ENCODE peak calls at places on chromosomes 7 and 10, in five cellular contexts. H is mammary epithelial cell, B is A549, U is OCI-LY7, J is IMR-90. A is an unnamed sample.

GRCh38 chr10:92595505-92595904 is 2.6 kb downstream of the KIF11 start:
- DNase-seq in B (no peak), U (no peak), J (no peak), H (no peak), A (no peak)

GRCh38 chr7:158248816-158249215 is 338.8 kb downstream of the PTPRN2 start:
- DNase-seq in U (no peak), H (no peak), B (no peak), J (no peak), A (no peak)

GRCh38 chr7:135512135-135512887 is 2.4 kb upstream of the CNOT4 start:
- DNase-seq in H (peak; percentile 53), U (peak; percentile 85), J (peak; percentile 52), B (peak; percentile 69), A (peak; percentile 49)

GRCh38 chr10:131805696-131806095 is 95.1 kb upstream of the PPP2R2D start:
- DNase-seq in J (no peak), H (no peak), U (no peak), B (no peak), A (no peak)

GRCh38 chr7:44084695-44085094 is 2.4 kb upstream of the POLM start:
- DNase-seq in U (no peak), H (no peak), J (peak; percentile 39), B (no peak), A (peak; percentile 52)

GRCh38 chr7:34530211-34530610 is 127.8 kb upstream of the NPSR1 start:
- DNase-seq in H (peak; percentile 1), U (no peak), B (no peak), J (no peak), A (no peak)

GRCh38 chr7:130732980-130733865 is 784 bp downstream of the KLF14 start:
- DNase-seq in B (peak; percentile 14), H (no peak), J (peak; percentile 1), U (no peak), A (peak; percentile 5)

GRCh38 chr10:129332476-129332875 is 134.6 kb upstream of the MGMT start:
- DNase-seq in B (no peak), H (no peak), J (peak; percentile 1), U (peak; percentile 35), A (no peak)

GRCh38 chr10:33676606-33677005 is 342.1 kb upstream of the NRP1 start:
- DNase-seq in J (no peak), B (no peak), H (no peak), U (no peak), A (no peak)

GRCh38 chr10:33675235-33675634 is 340.8 kb upstream of the NRP1 start:
- DNase-seq in U (no peak), J (no peak), H (no peak), B (no peak), A (no peak)

GRCh38 chr10:33681580-33681979 is 347.1 kb upstream of the NRP1 start:
- DNase-seq in J (no peak), B (no peak), H (no peak), U (no peak), A (no peak)

DNA sequence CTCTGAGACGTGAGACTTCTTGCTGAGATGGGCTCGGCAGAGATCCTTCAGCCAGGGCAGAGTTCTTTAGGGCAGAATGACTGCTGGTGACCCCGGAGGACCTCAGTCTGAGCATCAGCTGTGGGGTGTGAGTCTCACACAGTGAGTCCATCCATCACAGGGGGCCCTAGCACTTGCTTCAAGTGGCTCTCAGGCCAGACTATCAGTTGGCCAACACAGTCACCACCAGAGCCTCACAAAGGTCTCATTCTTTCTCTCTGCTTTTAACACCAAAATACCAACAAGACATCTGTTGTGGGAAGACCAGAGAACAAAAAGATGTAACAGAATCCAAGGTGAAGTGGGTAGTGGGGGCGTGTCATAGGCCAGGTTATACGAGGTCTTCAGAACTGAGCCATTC is 345.6 kb upstream of the NRP1 start:
- DNase-seq in U (no peak), J (no peak), B (no peak), H (no peak), A (no peak)
- H3K27ac ChIP-seq in U (no peak overlapping the region), J (no peak overlapping the region), B (no peak overlapping the region), H (no peak overlapping the region), A (no peak overlapping the region)

GRCh38 chr7:142009142-142009541 is 13.5 kb downstream of the MGAM start:
- DNase-seq in B (no peak), H (no peak), U (no peak), J (no peak), A (no peak)

GRCh38 chr7:142010952-142011548 is 15.4 kb downstream of the MGAM start:
- DNase-seq in B (no peak), U (no peak), H (no peak), J (no peak), A (no peak)

GRCh38 chr7:142018154-142018553 is 22.5 kb downstream of the MGAM start:
- DNase-seq in H (no peak), U (no peak), B (no peak), J (no peak), A (no peak)

GRCh38 chr7:142017451-142017850 is 21.8 kb downstream of the MGAM start:
- DNase-seq in J (no peak), B (no peak), U (no peak), H (no peak), A (no peak)

GRCh38 chr7:142012825-142013506 is 17.3 kb downstream of the MGAM start:
- DNase-seq in J (no peak), U (no peak), B (no peak), H (peak; percentile 47), A (peak; percentile 14)
- TF ChIP-seq CTCF in J (no peak), U (no peak), B (no peak), H (peak; percentile 20), A (no peak)

GRCh38 chr10:86979296-86979818 is 11.1 kb downstream of the ADIRF start:
- DNase-seq in B (no peak), H (no peak), J (peak; percentile 15), U (no peak), A (no peak)
- H3K27ac ChIP-seq in B (no peak overlapping the region), H (no peak overlapping the region), J (no peak overlapping the region), U (no peak overlapping the region), A (no peak overlapping the region)

GRCh38 chr10:102396251-102396650 is 746 bp downstream of the NFKB2 start:
- DNase-seq in J (no peak), H (no peak), B (no peak), U (no peak), A (no peak)
- TF ChIP-seq CTCF in J (no peak), H (no peak), B (no peak), U (no peak), A (no peak)

GRCh38 chr7:112154690-112155089 is 51.5 kb downstream of the DOCK4 start:
- DNase-seq in J (no peak), H (no peak), B (no peak), U (no peak), A (no peak)

GRCh38 chr7:112156412-112156811 is 49.8 kb downstream of the DOCK4 start:
- DNase-seq in H (no peak), U (no peak), B (no peak), J (no peak), A (peak; percentile 44)

GRCh38 chr7:112159346-112159745 is 46.9 kb downstream of the DOCK4 start:
- DNase-seq in J (no peak), U (no peak), B (no peak), H (no peak), A (no peak)

GRCh38 chr7:112160130-112160770 is 45.9 kb downstream of the DOCK4 start:
- DNase-seq in J (peak; percentile 61), B (peak; percentile 22), U (no peak), H (peak; percentile 12), A (peak; percentile 48)

GRCh38 chr7:112157072-112157471 is 49.1 kb downstream of the DOCK4 start:
- DNase-seq in U (no peak), B (no peak), J (peak; percentile 62), H (peak; percentile 96), A (peak; percentile 73)
- H3K27ac ChIP-seq in U (no peak overlapping the region), B (no peak overlapping the region), J (no peak overlapping the region), H (peak overlapping the region; percentile 81), A (no peak overlapping the region)

GRCh38 chr7:153910604-153911003 is 141.6 kb upstream of the DPP6 start:
- DNase-seq in B (no peak), U (no peak), H (no peak), J (no peak), A (no peak)
- TF ChIP-seq CTCF in B (no peak), U (no peak), H (no peak), J (no peak), A (no peak)

GRCh38 chr10:123796736-123797135 is 94.9 kb downstream of the CPXM2 start:
- DNase-seq in H (no peak), U (no peak), B (no peak), J (no peak), A (no peak)

GRCh38 chr10:123797813-123798212 is 93.8 kb downstream of the CPXM2 start:
- DNase-seq in J (no peak), U (no peak), H (no peak), B (no peak), A (no peak)

GRCh38 chr10:123800821-123801220 is 90.8 kb downstream of the CPXM2 start:
- DNase-seq in U (no peak), J (no peak), H (no peak), B (no peak), A (no peak)

GRCh38 chr10:123798856-123799255 is 92.8 kb downstream of the CPXM2 start:
- DNase-seq in U (no peak), B (no peak), H (no peak), J (no peak), A (no peak)

DNA sequence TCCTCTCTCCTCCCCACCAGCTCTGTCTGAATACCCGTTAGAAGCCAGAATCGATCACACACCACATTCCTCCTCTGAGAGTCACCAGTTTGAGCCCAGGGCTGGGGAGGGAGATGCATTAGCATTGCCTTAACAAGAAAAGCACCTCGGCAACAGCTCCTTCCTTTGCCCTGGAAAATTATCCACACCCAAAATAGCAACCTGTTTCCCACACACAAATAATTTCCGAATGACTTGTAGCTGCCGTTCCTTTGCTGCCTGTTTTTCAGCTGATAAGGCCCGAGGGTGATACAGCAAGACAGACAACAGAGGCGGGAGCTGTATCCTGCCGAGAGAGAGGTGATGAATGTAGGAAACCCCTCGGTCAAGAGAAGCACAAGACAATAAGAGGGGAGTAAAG is 91.3 kb downstream of the CPXM2 start:
- DNase-seq in B (no peak), U (no peak), J (no peak), H (peak; percentile 27), A (no peak)
- H3K27ac ChIP-seq in B (no peak overlapping the region), U (no peak overlapping the region), J (no peak overlapping the region), H (no peak overlapping the region), A (no peak overlapping the region)

GRCh38 chr7:84100866-84101265 is 93.7 kb downstream of the SEMA3A start:
- DNase-seq in J (peak; percentile 69), U (no peak), B (peak; percentile 53), H (peak; percentile 46), A (peak; percentile 70)
- TF ChIP-seq CTCF in J (peak; percentile 24), U (no peak), B (no peak), H (peak; percentile 20), A (no peak)

DNA sequence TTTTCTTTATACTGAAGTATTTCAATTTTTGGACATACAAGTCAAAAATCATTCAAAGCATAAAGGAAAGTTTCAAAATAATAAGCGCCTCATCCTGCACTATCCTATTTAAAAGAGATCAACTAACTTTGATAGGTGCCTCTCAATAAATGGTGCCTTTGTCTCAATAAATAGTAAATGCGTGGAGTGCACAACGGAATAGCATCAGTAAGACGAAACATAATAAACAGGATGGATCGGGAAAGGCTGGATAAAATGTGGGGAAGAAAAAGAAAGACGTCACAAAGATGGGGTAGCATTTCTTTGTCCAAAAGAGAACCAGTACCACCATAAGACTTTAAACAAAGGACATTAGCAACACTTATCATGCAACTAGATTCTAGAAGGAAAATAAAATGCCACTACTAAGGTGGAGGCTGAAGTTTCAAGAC is 574 bp upstream of the PRKAR2B start:
- DNase-seq in U (no peak), J (peak; percentile 4), H (no peak), B (peak; percentile 16), A (peak; percentile 31)
- H3K27ac ChIP-seq in U (no peak overlapping the region), J (no peak overlapping the region), H (no peak overlapping the region), B (peak overlapping the region; percentile 40), A (peak overlapping the region; percentile 53)

A was measured in fibroblast of lung.